ENCODE peak calls at places on chromosomes 2 and 18, in eight cellular contexts. L is brain microvascular endothelial cell, U is lower leg skin, M is fibroblast of lung, X is A673, W is upper lobe of right lung, N is thoracic aorta, O is dorsolateral prefrontal cortex. K is an unnamed sample.

GRCh38 chr2:45577426-45577825 is 33.6 kb downstream of the SRBD1 start:
- DNase-seq in L (peak), U (no peak), M (no peak), X (no peak), W (no peak), N (no peak), O (no peak), K (no peak)

GRCh38 chr2:198321522-198322088 is 517.2 kb downstream of the PLCL1 start:
- DNase-seq in L (no peak), U (no peak), M (peak), X (peak), W (no peak), N (no peak), O (no peak), K (no peak)

GRCh38 chr2:67626656-67627055 is 229.5 kb downstream of the ETAA1 start:
- DNase-seq in L (peak), U (no peak), M (peak), X (no peak), W (no peak), N (no peak), O (no peak), K (no peak)

GRCh38 chr18:49021433-49022129 is 70.8 kb upstream of the SMAD7 start:
- DNase-seq in L (peak), U (peak), M (peak), X (peak), W (peak), N (no peak), O (peak), K (no peak)

GRCh38 chr18:58670561-58671121 is 624 bp upstream of the MALT1 start:
- DNase-seq in L (no peak), U (no peak), M (no peak), X (no peak), W (no peak), N (no peak), O (no peak), K (no peak)

GRCh38 chr18:56691530-56691929 is 40.4 kb downstream of the WDR7 start:
- DNase-seq in L (no peak), U (no peak), M (no peak), X (no peak), W (no peak), N (no peak), O (no peak), K (no peak)

GRCh38 chr2:64404743-64405142 is 49.2 kb upstream of the LGALSL start:
- DNase-seq in L (no peak), U (no peak), M (peak), X (no peak), W (peak), N (no peak), O (no peak), K (peak)

GRCh38 chr2:23757686-23758433 is 169.1 kb downstream of the ATAD2B start:
- DNase-seq in L (peak), U (no peak), M (peak), X (peak), W (no peak), N (no peak), O (no peak), K (peak)

GRCh38 chr18:39051013-39051412 is 1485.4 kb upstream of the CELF4 start:
- DNase-seq in L (no peak), U (no peak), M (peak), X (no peak), W (no peak), N (no peak), O (no peak), K (no peak)

GRCh38 chr2:10375570-10376266 is 72.4 kb downstream of the ODC1 start:
- DNase-seq in L (no peak), U (no peak), M (no peak), X (peak), W (no peak), N (no peak), O (no peak), K (no peak)

GRCh38 chr2:38933653-38934052 is 44.0 kb downstream of the ARHGEF33 start:
- DNase-seq in L (no peak), U (no peak), M (peak), X (peak), W (no peak), N (no peak), O (no peak), K (peak)

GRCh38 chr2:118166242-118166641 is 78.0 kb downstream of the INSIG2 start:
- DNase-seq in L (no peak), U (no peak), M (no peak), X (no peak), W (no peak), N (no peak), O (no peak), K (no peak)

GRCh38 chr2:222423632-222424280 is 587 bp upstream of the SGPP2 start:
- DNase-seq in L (no peak), U (no peak), M (no peak), X (no peak), W (peak), N (no peak), O (no peak), K (no peak)

GRCh38 chr2:218452079-218452478 is 33.2 kb downstream of the VIL1 start:
- DNase-seq in L (no peak), U (no peak), M (no peak), X (no peak), W (no peak), N (no peak), O (no peak), K (no peak)

GRCh38 chr2:8139668-8140202 is 542.1 kb upstream of the ID2 start:
- DNase-seq in L (no peak), U (no peak), M (no peak), X (no peak), W (no peak), N (no peak), O (no peak), K (no peak)
- H3K4me3 ChIP-seq in L (no peak), U (no peak), M (no peak), X (no peak), W (no peak), N (no peak), O (no peak), K (no peak)

GRCh38 chr2:159677654-159678053 is 34.7 kb upstream of the MARCHF7 start:
- DNase-seq in L (no peak), U (no peak), M (peak), X (peak), W (no peak), N (no peak), O (no peak), K (no peak)
- TF ChIP-seq CTCF in L (no peak), U (no peak), M (peak), X (peak), W (peak), N (no peak), O (peak), K (peak)

DNA sequence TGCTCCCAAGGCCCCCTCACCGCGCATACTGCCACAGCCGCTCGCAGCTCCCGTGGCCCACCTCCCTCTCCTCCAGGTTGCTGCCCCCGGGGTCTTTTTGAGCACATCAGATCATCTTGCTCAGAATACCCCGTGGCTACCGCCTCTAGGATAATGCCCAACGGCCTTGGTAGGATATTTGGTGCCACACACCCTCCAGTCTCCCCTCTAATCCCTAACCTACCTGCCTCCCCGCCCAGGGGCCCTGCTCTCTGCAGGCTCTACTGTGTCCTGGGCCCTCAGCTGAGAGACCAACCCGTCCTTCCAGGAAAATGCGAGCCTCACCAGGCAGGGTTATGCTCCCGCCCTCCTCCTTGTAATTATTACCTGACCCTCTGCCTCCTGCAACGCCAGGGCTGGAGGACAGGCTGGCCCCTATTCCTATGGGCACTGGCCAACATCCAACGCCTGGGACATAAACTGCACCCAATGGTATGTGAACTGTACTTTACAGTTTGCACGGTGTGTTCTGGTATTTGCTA is 1.5 kb upstream of the MTCL1 start:
- DNase-seq in L (no peak), U (no peak), M (no peak), X (no peak), W (peak), N (no peak), O (no peak), K (no peak)
- H3K4me3 ChIP-seq in L (no peak), U (no peak), M (no peak), X (peak), W (peak), N (peak), O (peak), K (peak)

DNA sequence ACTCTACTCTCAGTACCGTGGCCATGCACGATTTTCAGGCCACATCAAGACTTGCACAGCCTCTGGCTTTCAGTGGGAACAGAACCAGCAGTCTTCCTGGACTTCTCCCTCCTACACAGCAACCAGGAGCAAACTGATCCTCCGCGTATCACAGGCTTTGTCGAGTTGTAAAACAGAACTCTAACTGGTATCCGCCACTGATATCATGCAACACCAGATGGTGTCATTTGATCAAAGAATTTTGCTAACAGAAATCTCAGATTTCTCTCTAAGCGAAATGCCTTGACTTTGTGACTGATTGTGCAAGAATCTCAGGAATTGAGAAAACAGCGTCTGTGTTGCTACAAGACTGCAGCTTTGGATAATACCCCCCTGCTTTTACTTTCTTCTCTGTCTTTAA is 85.7 kb downstream of the COPS8 start:
- DNase-seq in L (peak), U (no peak), M (peak), X (peak), W (no peak), N (no peak), O (no peak), K (peak)
- TF ChIP-seq CTCF in L (peak), U (no peak), M (peak), X (peak), W (peak), N (no peak), O (no peak), K (peak)

DNA sequence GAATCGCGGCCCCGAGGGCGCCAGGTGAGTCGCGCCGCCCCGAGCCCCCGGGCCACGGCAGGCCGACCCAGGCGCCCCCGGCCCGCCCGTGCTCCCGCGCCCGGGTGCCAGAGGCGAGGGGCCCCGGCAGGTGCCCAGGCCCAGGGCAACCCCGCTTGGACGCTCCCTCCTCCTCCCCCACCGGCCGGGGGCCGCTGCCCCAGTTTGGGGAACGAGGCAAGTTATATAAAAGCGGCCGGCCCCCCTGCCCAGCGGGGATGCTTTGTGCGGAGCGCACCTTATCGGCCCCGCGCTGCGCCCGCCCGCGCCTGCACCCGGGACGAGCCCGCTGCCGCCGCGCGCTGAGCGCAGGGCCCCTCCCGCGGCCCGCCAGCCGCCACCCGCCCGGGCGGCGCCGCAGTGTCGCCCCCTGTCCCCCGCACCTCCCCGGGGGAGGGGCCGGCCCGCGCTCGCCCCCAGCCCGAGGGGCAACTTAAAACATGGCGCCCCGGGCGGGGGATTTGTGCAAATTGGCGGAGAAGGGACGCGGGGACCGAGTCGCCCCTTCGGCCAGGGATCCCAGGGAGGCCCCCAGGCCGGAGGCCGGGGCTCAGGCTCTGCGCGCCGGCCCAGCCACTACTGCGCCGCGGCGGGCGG is 643 bp downstream of the EPB41L3 start:
- DNase-seq in L (no peak), U (no peak), M (no peak), X (no peak), W (peak), N (no peak), O (no peak), K (no peak)
- H3K4me3 ChIP-seq in L (peak), U (peak), M (peak), X (no peak), W (peak), N (peak), O (peak), K (peak)

GRCh38 chr2:48912110-48912509 is 156.6 kb upstream of the LHCGR start:
- DNase-seq in L (no peak), U (no peak), M (no peak), X (peak), W (no peak), N (no peak), O (no peak), K (no peak)
- TF ChIP-seq CTCF in L (peak), U (no peak), M (no peak), X (peak), W (no peak), N (no peak), O (peak), K (no peak)

GRCh38 chr2:71615769-71616730 is 162.7 kb downstream of the DYSF start:
- DNase-seq in L (no peak), U (peak), M (no peak), X (no peak), W (peak), N (no peak), O (no peak), K (no peak)

GRCh38 chr2:71618327-71619113 is 165.2 kb downstream of the DYSF start:
- DNase-seq in L (peak), U (peak), M (peak), X (peak), W (no peak), N (no peak), O (no peak), K (no peak)

GRCh38 chr2:71619230-71619741 is 165.9 kb downstream of the DYSF start:
- DNase-seq in L (no peak), U (peak), M (no peak), X (no peak), W (no peak), N (no peak), O (no peak), K (no peak)

GRCh38 chr2:71614976-71615768 is 161.8 kb downstream of the DYSF start:
- DNase-seq in L (peak), U (peak), M (peak), X (no peak), W (peak), N (peak), O (peak), K (no peak)

GRCh38 chr2:71617266-71617665 is 163.9 kb downstream of the DYSF start:
- DNase-seq in L (no peak), U (no peak), M (no peak), X (no peak), W (no peak), N (no peak), O (no peak), K (no peak)
- H3K4me3 ChIP-seq in L (no peak), U (no peak), M (no peak), X (no peak), W (no peak), N (no peak), O (no peak), K (no peak)

DNA sequence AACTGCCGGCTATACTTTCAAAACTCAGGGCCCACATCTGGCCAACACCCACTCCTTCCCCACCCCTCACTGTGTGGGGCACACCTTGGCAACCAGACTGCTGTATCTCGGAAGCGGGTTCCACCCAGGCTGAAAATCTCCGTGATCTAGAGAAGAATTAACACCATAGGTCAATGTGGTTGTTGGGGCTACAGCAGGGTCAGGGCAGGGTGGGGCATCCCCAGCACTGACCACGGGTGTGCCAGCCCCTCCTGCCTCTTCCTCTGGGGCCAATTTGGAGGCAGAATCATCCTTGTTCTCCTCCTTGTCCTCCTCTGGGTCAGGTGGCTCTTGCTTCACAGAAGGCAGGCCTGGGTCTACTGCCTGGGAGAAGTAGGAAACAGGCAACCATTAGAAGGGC is 6.3 kb upstream of the CFAP53 start:
- DNase-seq in L (no peak), U (no peak), M (no peak), X (no peak), W (no peak), N (no peak), O (no peak), K (no peak)
- TF ChIP-seq CTCF in L (no peak), U (no peak), M (no peak), X (no peak), W (no peak), N (no peak), O (no peak), K (no peak)

DNA sequence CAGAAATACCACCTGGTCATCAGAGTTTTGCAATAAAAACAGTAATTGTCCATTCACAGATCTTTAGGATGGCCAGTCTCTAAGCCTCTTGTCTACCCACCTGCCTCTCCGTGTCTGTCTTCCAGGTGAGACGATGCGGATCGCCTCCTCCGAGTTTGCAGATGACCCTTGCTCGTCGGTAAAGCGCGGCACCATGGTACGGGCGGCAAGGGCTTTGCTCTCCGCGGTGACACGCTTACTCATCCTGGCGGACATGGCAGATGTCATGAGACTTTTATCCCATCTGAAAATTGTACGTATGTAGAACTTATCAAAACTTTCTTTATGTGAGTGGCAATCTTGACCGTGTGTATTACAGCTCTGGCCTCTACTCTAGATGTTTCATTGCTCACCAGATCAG is 345.0 kb downstream of the CTNNA2 start:
- DNase-seq in L (no peak), U (no peak), M (no peak), X (no peak), W (no peak), N (no peak), O (no peak), K (no peak)
- H3K4me3 ChIP-seq in L (no peak), U (no peak), M (no peak), X (no peak), W (no peak), N (no peak), O (no peak), K (no peak)

K was measured in HFF-Myc.